ENCODE peak calls at places on chromosomes 16 and 17, in ten cellular contexts. I is cardiac fibroblast; Y is adrenal gland; D is A549; N is RKO; S is T-helper 1 cell; O is fibroblast of the conjunctiva; R is H54; V is neuronal stem cell; G is naive thymus-derived CD4-positive, alpha-beta T cell. H is an unnamed sample.

GRCh38 chr16:22098538-22099255 is 6.4 kb downstream of the VWA3A start:
- DNase-seq in O (peak; percentile 30), Y (no peak), V (peak; percentile 36), S (no peak), R (peak; percentile 25), G (no peak), I (peak; percentile 68), N (peak; percentile 68), D (peak; percentile 80), H (peak; percentile 69)

GRCh38 chr17:67376509-67376891 is 581 bp upstream of the PITPNC1 start:
- DNase-seq in S (no peak), R (no peak), I (peak; percentile 36), G (no peak), V (no peak), N (no peak), Y (no peak), D (peak; percentile 19), O (no peak), H (peak; percentile 77)

GRCh38 chr17:8581002-8581658 is 49.4 kb downstream of the MYH10 start:
- DNase-seq in N (no peak), Y (no peak), D (no peak), G (no peak), V (no peak), I (no peak), R (no peak), S (no peak), O (no peak), H (no peak)

GRCh38 chr17:77068915-77069314 is 71.9 kb upstream of the SEC14L1 start:
- DNase-seq in D (no peak), V (no peak), S (no peak), G (no peak), R (no peak), Y (no peak), I (no peak), N (no peak), O (no peak), H (peak; percentile 14)

GRCh38 chr16:27195068-27195741 is 8.1 kb upstream of the KDM8 start:
- DNase-seq in G (no peak), D (no peak), R (no peak), I (no peak), V (no peak), N (no peak), Y (no peak), O (no peak), S (no peak), H (no peak)

GRCh38 chr16:24253192-24253591 is 2.9 kb upstream of the CACNG3 start:
- DNase-seq in R (peak; percentile 11), I (peak; percentile 45), N (peak; percentile 53), Y (no peak), V (peak; percentile 51), S (no peak), D (peak; percentile 45), O (peak; percentile 4), G (no peak), H (peak; percentile 55)

GRCh38 chr17:16491131-16491702 is 776 bp downstream of the LRRC75A start:
- DNase-seq in N (peak; percentile 16), O (no peak), I (no peak), G (no peak), S (no peak), D (no peak), Y (peak; percentile 40), R (no peak), V (no peak), H (no peak)

GRCh38 chr17:81043725-81044427 is 8.9 kb downstream of the BAIAP2 start:
- DNase-seq in V (no peak), Y (no peak), I (no peak), O (no peak), D (peak; percentile 50), G (no peak), S (no peak), R (peak; percentile 95), N (no peak), H (no peak)

GRCh38 chr16:14658063-14658462 is 25.3 kb downstream of the BFAR start:
- DNase-seq in R (no peak), O (no peak), Y (no peak), V (no peak), D (no peak), N (no peak), G (no peak), I (no peak), S (no peak), H (no peak)

GRCh38 chr17:28416703-28417311 is 10.8 kb upstream of the SLC46A1 start:
- DNase-seq in Y (peak; percentile 63), V (peak; percentile 57), I (peak; percentile 73), G (peak; percentile 23), N (peak; percentile 65), O (peak; percentile 36), S (peak; percentile 14), R (peak; percentile 40), D (peak; percentile 73), H (peak; percentile 81)

GRCh38 chr17:68381076-68381900 is 76.0 kb downstream of the WIPI1 start:
- DNase-seq in G (no peak), R (no peak), S (no peak), Y (no peak), O (peak; percentile 39), N (peak; percentile 74), I (peak; percentile 92), D (no peak), V (no peak), H (peak; percentile 100)

GRCh38 chr17:27378482-27379200 is 77.6 kb upstream of the KSR1 start:
- DNase-seq in G (no peak), V (no peak), D (no peak), N (no peak), S (no peak), Y (no peak), O (no peak), R (no peak), I (no peak), H (no peak)

GRCh38 chr17:29084476-29085148 is 41.7 kb downstream of the PIPOX start:
- DNase-seq in R (no peak), D (no peak), O (no peak), I (no peak), Y (no peak), N (no peak), V (no peak), G (no peak), S (no peak), H (no peak)

GRCh38 chr17:74467221-74467951 is 952 bp downstream of the CD300A start:
- DNase-seq in O (no peak), V (no peak), D (no peak), R (no peak), N (no peak), G (no peak), S (no peak), Y (no peak), I (no peak), H (no peak)

GRCh38 chr17:80279895-80280294 is 19.2 kb downstream of the RNF213 start:
- DNase-seq in I (peak; percentile 89), O (peak; percentile 13), G (no peak), V (no peak), Y (no peak), S (no peak), D (no peak), R (no peak), N (no peak), H (peak; percentile 93)

GRCh38 chr17:43092891-43093290 is 32.3 kb downstream of the BRCA1 start:
- DNase-seq in V (no peak), G (no peak), D (no peak), N (no peak), S (no peak), I (peak; percentile 80), O (no peak), R (no peak), Y (no peak), H (peak; percentile 76)

GRCh38 chr17:44177641-44178040 is 7.1 kb downstream of the ASB16 start:
- DNase-seq in G (no peak), I (no peak), S (no peak), Y (no peak), O (no peak), N (no peak), R (no peak), V (no peak), D (no peak), H (no peak)

GRCh38 chr17:65504141-65504540 is 57.3 kb downstream of the AXIN2 start:
- DNase-seq in R (no peak), Y (no peak), D (no peak), N (no peak), G (no peak), V (no peak), O (no peak), I (no peak), S (no peak), H (no peak)